ENCODE peak calls at places on chromosome 3, in nine cellular contexts. S is NCI-H774; H is HTR-8/SVneo; A is activated CD4-positive, alpha-beta T cell treated with anti-CD3 and anti-CD28 coated beads, Interleukin-2, amount 50 U/mL, for 1 hour; L is osteocyte; F is GM23248; O is kidney tubule cell; J is RWPE1; I is NCI-H1417. T is an unnamed sample.

GRCh38 chr3:157836022-157836421 is 270.2 kb downstream of the SHOX2 start:
- DNase-seq in H (no peak), A (no peak), F (peak; percentile 8), L (no peak), J (no peak), I (no peak), O (no peak), S (no peak), T (no peak)

GRCh38 chr3:185831990-185832389 is 7.1 kb upstream of the IGF2BP2 start:
- DNase-seq in O (no peak), L (no peak), J (no peak), A (no peak), H (no peak), I (no peak), S (no peak), F (no peak), T (no peak)

GRCh38 chr3:102529452-102529851 is 94.6 kb downstream of the ZPLD1 start:
- DNase-seq in J (peak; percentile 15), O (peak; percentile 60), A (no peak), I (peak; percentile 25), S (no peak), H (no peak), L (no peak), F (peak; percentile 22), T (peak; percentile 15)

GRCh38 chr3:160822931-160823330 is 66.9 kb downstream of the PPM1L start:
- DNase-seq in S (no peak), H (no peak), L (no peak), O (no peak), J (no peak), A (no peak), I (no peak), F (no peak), T (no peak)

GRCh38 chr3:67335813-67336212 is 318.6 kb downstream of the SUCLG2 start:
- DNase-seq in H (no peak), S (no peak), O (peak; percentile 66), A (no peak), L (no peak), F (no peak), I (no peak), J (no peak), T (no peak)

GRCh38 chr3:48399387-48400172 is 27.6 kb downstream of the FBXW12 start:
- DNase-seq in S (no peak), A (no peak), F (no peak), J (no peak), H (no peak), L (no peak), O (peak; percentile 23), I (no peak), T (no peak)

GRCh38 chr3:8972614-8973013 is 9.3 kb upstream of the RAD18 start:
- DNase-seq in I (no peak), O (peak; percentile 40), L (no peak), J (peak; percentile 54), S (no peak), H (peak; percentile 36), F (peak; percentile 61), A (no peak), T (peak; percentile 41)

GRCh38 chr3:173109143-173109542 is 31.9 kb downstream of the SPATA16 start:
- DNase-seq in L (no peak), I (no peak), S (no peak), J (no peak), O (no peak), A (no peak), H (no peak), F (no peak), T (no peak)

GRCh38 chr3:5010706-5011554 is 31.7 kb downstream of the BHLHE40 start:
- DNase-seq in J (no peak), O (peak; percentile 27), A (peak; percentile 11), H (no peak), F (peak; percentile 52), I (no peak), S (no peak), L (no peak), T (no peak)

GRCh38 chr3:134846943-134847342 is 51.9 kb downstream of the EPHB1 start:
- DNase-seq in I (no peak), F (peak; percentile 96), L (no peak), O (peak; percentile 100), A (no peak), H (peak; percentile 67), J (peak; percentile 86), S (no peak), T (peak; percentile 67)

GRCh38 chr3:113136071-113136470 is 75.3 kb upstream of the BOC start:
- DNase-seq in J (peak; percentile 36), O (peak; percentile 29), A (no peak), F (peak; percentile 68), H (peak; percentile 21), S (no peak), L (no peak), I (peak; percentile 12), T (peak; percentile 17)

GRCh38 chr3:70308760-70309159 is 3.7 kb downstream of the MDFIC2 start:
- DNase-seq in L (no peak), F (peak; percentile 14), H (peak; percentile 29), J (no peak), O (no peak), S (no peak), I (no peak), A (no peak), T (no peak)

GRCh38 chr3:48402281-48402732 is 27.6 kb downstream of the PLXNB1 start:
- DNase-seq in L (peak; percentile 85), I (no peak), H (peak; percentile 62), A (no peak), O (peak; percentile 80), F (peak; percentile 97), S (no peak), J (peak; percentile 88), T (peak; percentile 96)

GRCh38 chr3:124893526-124893925 is 6.4 kb upstream of the ITGB5 start:
- DNase-seq in I (no peak), J (peak; percentile 26), F (no peak), S (no peak), L (no peak), H (no peak), O (no peak), A (no peak), T (peak; percentile 54)

GRCh38 chr3:49133226-49133951 is 539 bp upstream of the LAMB2 start:
- DNase-seq in I (peak; percentile 78), L (peak; percentile 92), H (peak; percentile 92), S (peak; percentile 29), F (peak; percentile 95), O (peak; percentile 91), J (peak; percentile 60), A (no peak), T (peak; percentile 84)